ENCODE peak calls at places on chromosomes 6 and 20, in nine cellular contexts. W is EL; V is astrocyte of the spinal cord; X is A172; L is CD8-positive, alpha-beta memory T cell; O is fibroblast of pulmonary artery; H is ecto neural progenitor cell; Q is activated naive CD8-positive, alpha-beta T cell treated with anti-CD3 and anti-CD28 coated beads for 36 hours; S is activated T-cell treated with anti-CD3 and anti-CD28 coated beads, Interleukin-2, amount 50 U/mL, for 4 hours. R is an unnamed sample.

GRCh38 chr6:126180585-126180984 is 159.3 kb upstream of the CENPW start:
- DNase-seq in W (peak), V (peak), X (peak), L (no peak), O (peak), H (no peak), Q (peak), S (no peak), R (peak)

GRCh38 chr20:37081717-37082289 is 14.0 kb downstream of the RBL1 start:
- DNase-seq in W (no peak), V (no peak), X (no peak), L (peak), O (no peak), H (peak), Q (no peak), S (peak), R (peak)

GRCh38 chr6:113359155-113360140 is 497.7 kb upstream of the MARCKS start:
- DNase-seq in W (peak), V (peak), X (peak), L (no peak), O (peak), H (no peak), Q (no peak), S (no peak), R (peak)

GRCh38 chr6:25312703-25313102 is 33.5 kb downstream of the CARMIL1 start:
- DNase-seq in W (peak), V (peak), X (peak), L (no peak), O (peak), H (no peak), Q (no peak), S (no peak), R (peak)

GRCh38 chr6:130708338-130708737 is 118.9 kb upstream of the SMLR1 start:
- DNase-seq in W (peak), V (no peak), X (no peak), L (no peak), O (no peak), H (no peak), Q (no peak), S (no peak), R (peak)

GRCh38 chr6:142934190-142934589 is 10.8 kb downstream of the HIVEP2 start:
- DNase-seq in W (no peak), V (no peak), X (no peak), L (no peak), O (peak), H (no peak), Q (no peak), S (no peak), R (no peak)

GRCh38 chr20:11807070-11807741 is 110.5 kb upstream of the BTBD3 start:
- DNase-seq in W (peak), V (peak), X (peak), L (no peak), O (peak), H (no peak), Q (no peak), S (no peak), R (peak)

GRCh38 chr6:168028181-168028580 is 30.7 kb downstream of the KIF25 start:
- DNase-seq in W (no peak), V (no peak), X (no peak), L (no peak), O (no peak), H (peak), Q (no peak), S (no peak), R (no peak)

GRCh38 chr6:13015379-13015681 is 298.8 kb downstream of the PHACTR1 start:
- DNase-seq in W (no peak), V (no peak), X (no peak), L (no peak), O (no peak), H (no peak), Q (no peak), S (no peak), R (no peak)

GRCh38 chr6:140566706-140567330 is 1192.4 kb upstream of the CITED2 start:
- DNase-seq in W (peak), V (peak), X (peak), L (no peak), O (peak), H (no peak), Q (no peak), S (no peak), R (peak)

GRCh38 chr20:18754030-18754659 is 59.4 kb upstream of the SCP2D1 start:
- DNase-seq in W (no peak), V (peak), X (no peak), L (peak), O (no peak), H (no peak), Q (no peak), S (no peak), R (no peak)

GRCh38 chr6:148464319-148465010 is 121.8 kb downstream of the SASH1 start:
- DNase-seq in W (peak), V (peak), X (peak), L (peak), O (peak), H (peak), Q (peak), S (peak), R (peak)

GRCh38 chr6:70686548-70687133 is 19.0 kb downstream of the SMAP1 start:
- DNase-seq in W (peak), V (peak), X (peak), L (peak), O (peak), H (no peak), Q (no peak), S (no peak), R (peak)

GRCh38 chr20:23530937-23531567 is 37.2 kb downstream of the CST9L start:
- DNase-seq in W (no peak), V (no peak), X (no peak), L (no peak), O (no peak), H (no peak), Q (no peak), S (no peak), R (no peak)

GRCh38 chr6:161682982-161683381 is 409.1 kb upstream of the AGPAT4 start:
- DNase-seq in W (no peak), V (no peak), X (no peak), L (no peak), O (no peak), H (no peak), Q (no peak), S (no peak), R (no peak)

R was measured in EH.